ENCODE peak calls at places on chromosomes 6 and 20, in eight cellular contexts. H is heart left ventricle; G is sigmoid colon; W is cardiac muscle cell; M is GM12865; L is HCT116; Q is ovary; C is CD8-positive, alpha-beta memory T cell. U is an unnamed sample.
A peak's percentile ranks its signal among the peaks of the same experiment; 100 is the strongest.

GRCh38 chr6:88301888-88302768 is 136.0 kb upstream of the CNR1 start:
- DNase-seq in H (no peak), G (no peak), W (peak; percentile 8), M (no peak), L (no peak), Q (no peak), C (no peak), U (no peak)

GRCh38 chr20:45017859-45018258 is 51.5 kb downstream of the STK4 start:
- DNase-seq in H (no peak), G (no peak), W (peak; percentile 38), M (no peak), L (no peak), Q (no peak), C (no peak), U (no peak)

GRCh38 chr6:48825501-48826317 is 637.3 kb downstream of the MMUT start:
- DNase-seq in H (no peak), G (no peak), W (peak; percentile 59), M (no peak), L (no peak), Q (no peak), C (no peak), U (no peak)

GRCh38 chr20:50372770-50373088 is 137.5 kb upstream of the PTPN1 start:
- DNase-seq in H (no peak), G (no peak), W (no peak), M (no peak), L (no peak), Q (no peak), C (no peak), U (no peak)

GRCh38 chr6:7051780-7052440 is 55.9 kb upstream of the RREB1 start:
- DNase-seq in H (peak; percentile 58), G (peak; percentile 77), W (peak; percentile 52), M (peak; percentile 39), L (no peak), Q (peak; percentile 62), C (peak; percentile 74), U (peak; percentile 86)

GRCh38 chr20:36051318-36052116 is 83.1 kb downstream of the CNBD2 start:
- DNase-seq in H (no peak), G (no peak), W (no peak), M (no peak), L (no peak), Q (no peak), C (no peak), U (no peak)

GRCh38 chr20:4088766-4089165 is 73.4 kb upstream of the RNF24 start:
- DNase-seq in H (no peak), G (no peak), W (no peak), M (no peak), L (no peak), Q (no peak), C (no peak), U (no peak)

GRCh38 chr6:148471624-148472494 is 129.2 kb downstream of the SASH1 start:
- DNase-seq in H (no peak), G (no peak), W (no peak), M (no peak), L (no peak), Q (no peak), C (no peak), U (no peak)

GRCh38 chr6:89013463-89013862 is 50.0 kb upstream of the RNGTT start:
- DNase-seq in H (no peak), G (no peak), W (peak; percentile 23), M (no peak), L (no peak), Q (no peak), C (no peak), U (no peak)

GRCh38 chr6:133890941-133891813 is 2.3 kb downstream of the TCF21 start:
- DNase-seq in H (peak; percentile 25), G (peak; percentile 73), W (peak; percentile 53), M (no peak), L (no peak), Q (peak; percentile 76), C (no peak), U (peak; percentile 66)

GRCh38 chr6:148932731-148933130 is 185.9 kb downstream of the UST start:
- DNase-seq in H (no peak), G (no peak), W (peak; percentile 64), M (no peak), L (no peak), Q (no peak), C (no peak), U (no peak)

GRCh38 chr6:35079311-35080000 is 61.7 kb downstream of the TCP11 start:
- DNase-seq in H (no peak), G (peak; percentile 55), W (no peak), M (no peak), L (no peak), Q (no peak), C (no peak), U (peak; percentile 48)

GRCh38 chr6:33248643-33248931 is 23.1 kb downstream of the VPS52 start:
- DNase-seq in H (no peak), G (no peak), W (peak; percentile 61), M (no peak), L (no peak), Q (peak; percentile 50), C (no peak), U (peak; percentile 69)

DNA sequence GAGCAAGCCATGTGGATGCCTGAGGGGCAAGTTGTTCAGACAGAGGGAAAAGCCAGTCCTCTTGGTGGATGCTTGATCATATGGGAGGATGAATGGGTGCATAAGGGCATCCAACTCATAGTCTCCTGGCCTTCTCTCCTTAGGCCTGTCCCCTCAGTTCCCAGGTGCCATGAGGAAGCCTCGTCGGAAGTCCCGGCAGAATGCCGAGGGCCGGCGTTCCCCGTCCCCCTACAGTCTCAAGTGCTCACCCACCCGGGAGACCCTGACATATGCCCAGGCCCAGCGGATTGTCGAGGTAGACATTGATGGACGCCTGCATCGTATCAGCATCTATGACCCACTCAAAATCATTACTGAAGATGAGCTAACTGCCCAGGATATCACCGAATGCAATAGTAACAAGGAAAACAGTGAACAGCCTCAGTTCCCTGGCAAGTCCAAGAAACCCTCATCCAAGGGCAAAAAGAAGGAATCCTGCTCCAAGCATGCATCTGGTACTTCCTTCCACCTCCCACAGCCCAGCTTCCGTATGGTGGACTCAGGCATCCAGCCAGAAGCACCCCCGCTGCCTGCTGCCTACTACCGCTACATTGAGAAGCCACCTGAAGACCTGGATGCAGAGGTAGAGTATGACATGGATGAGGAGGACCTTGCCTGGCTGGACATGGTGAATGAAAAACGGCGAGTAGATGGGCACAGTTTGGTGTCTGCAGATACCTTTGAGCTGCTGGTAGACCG is 3.8 kb downstream of the BRPF3 start:
- DNase-seq in H (no peak), G (no peak), W (no peak), M (no peak), L (no peak), Q (no peak), C (no peak), U (no peak)
- H3K4me3 ChIP-seq in H (no peak overlapping the region), G (no peak overlapping the region), W (no peak overlapping the region), M (no peak overlapping the region), L (no peak overlapping the region), Q (no peak overlapping the region), C (no peak overlapping the region), U (no peak overlapping the region)

GRCh38 chr6:25360611-25361010 is 81.4 kb downstream of the CARMIL1 start:
- DNase-seq in H (no peak), G (no peak), W (peak; percentile 75), M (no peak), L (no peak), Q (no peak), C (no peak), U (no peak)
- H3K4me3 ChIP-seq in H (no peak overlapping the region), G (no peak overlapping the region), W (no peak overlapping the region), M (no peak overlapping the region), L (no peak overlapping the region), Q (no peak overlapping the region), C (no peak overlapping the region), U (no peak overlapping the region)

GRCh38 chr20:14562976-14563375 is 225.6 kb upstream of the FLRT3 start:
- DNase-seq in H (no peak), G (no peak), W (no peak), M (no peak), L (no peak), Q (no peak), C (no peak), U (no peak)
- H3K4me3 ChIP-seq in H (no peak overlapping the region), G (no peak overlapping the region), W (no peak overlapping the region), M (no peak overlapping the region), L (no peak overlapping the region), Q (no peak overlapping the region), C (no peak overlapping the region), U (no peak overlapping the region)

GRCh38 chr6:163843194-163843593 is 428.7 kb downstream of the QKI start:
- DNase-seq in H (no peak), G (no peak), W (no peak), M (no peak), L (no peak), Q (no peak), C (no peak), U (no peak)
- H3K4me3 ChIP-seq in H (no peak overlapping the region), G (no peak overlapping the region), W (no peak overlapping the region), M (no peak overlapping the region), L (no peak overlapping the region), Q (no peak overlapping the region), C (no peak overlapping the region), U (no peak overlapping the region)

GRCh38 chr6:453152-453551 is 61.6 kb downstream of the IRF4 start:
- DNase-seq in H (no peak), G (peak; percentile 78), W (peak; percentile 3), M (no peak), L (no peak), Q (no peak), C (no peak), U (peak; percentile 64)
- H3K4me3 ChIP-seq in H (no peak overlapping the region), G (no peak overlapping the region), W (no peak overlapping the region), M (no peak overlapping the region), L (no peak overlapping the region), Q (no peak overlapping the region), C (no peak overlapping the region), U (no peak overlapping the region)

GRCh38 chr6:129059650-129060049 is 176.7 kb downstream of the LAMA2 start:
- DNase-seq in H (no peak), G (no peak), W (no peak), M (no peak), L (no peak), Q (no peak), C (no peak), U (no peak)
- H3K4me3 ChIP-seq in H (no peak overlapping the region), G (no peak overlapping the region), W (no peak overlapping the region), M (no peak overlapping the region), L (no peak overlapping the region), Q (no peak overlapping the region), C (no peak overlapping the region), U (no peak overlapping the region)

GRCh38 chr6:43229803-43230239 is 540 bp upstream of the DNPH1 start:
- DNase-seq in H (no peak), G (peak; percentile 52), W (no peak), M (no peak), L (no peak), Q (no peak), C (no peak), U (no peak)
- H3K4me3 ChIP-seq in H (peak overlapping the region; percentile 50), G (peak overlapping the region; percentile 73), W (no peak overlapping the region), M (peak overlapping the region; percentile 63), L (no peak overlapping the region), Q (peak overlapping the region; percentile 59), C (peak overlapping the region; percentile 62), U (peak overlapping the region; percentile 62)

GRCh38 chr6:220736-221475 is 71.4 kb upstream of the DUSP22 start:
- DNase-seq in H (no peak), G (no peak), W (no peak), M (peak; percentile 90), L (no peak), Q (no peak), C (no peak), U (peak; percentile 30)
- H3K4me3 ChIP-seq in H (no peak overlapping the region), G (no peak overlapping the region), W (no peak overlapping the region), M (peak overlapping the region; percentile 46), L (no peak overlapping the region), Q (no peak overlapping the region), C (no peak overlapping the region), U (no peak overlapping the region)